ENCODE peak calls at places on chromosomes 13 and 19, in seven cellular contexts. X is cardiac fibroblast; W is MV-4-11; O is right lobe of liver; F is pancreas; N is stimulated activated CD4-positive, alpha-beta T cell treated with anti-CD3 and anti-CD28 coated beads, Interleukin-12 subunit alpha, Interleukin-12 subunit beta, amount 100 ng/mL, for 4 hours; Y is COR-L47. Q is an unnamed sample.

GRCh38 chr19:3252650-3253049 is 28.2 kb downstream of the CELF5 start:
- DNase-seq in X (no peak), W (no peak), O (no peak), F (no peak), N (no peak), Y (no peak), Q (no peak)

GRCh38 chr19:43751466-43752220 is 3.1 kb downstream of the SMG9 start:
- DNase-seq in X (peak; percentile 13), W (no peak), O (no peak), F (no peak), N (no peak), Y (no peak), Q (no peak)

GRCh38 chr13:37109080-37109678 is 3.7 kb upstream of the CSNK1A1L start:
- DNase-seq in X (peak; percentile 73), W (no peak), O (no peak), F (no peak), N (no peak), Y (peak; percentile 37), Q (peak; percentile 13)

GRCh38 chr13:26445092-26445491 is 112.4 kb upstream of the WASF3 start:
- DNase-seq in X (no peak), W (no peak), O (no peak), F (no peak), N (no peak), Y (no peak), Q (no peak)

GRCh38 chr13:59230484-59231264 is 933.1 kb downstream of the DIAPH3 start:
- DNase-seq in X (no peak), W (no peak), O (no peak), F (no peak), N (no peak), Y (peak; percentile 4), Q (no peak)

GRCh38 chr13:65595881-65596280 is 1634.3 kb downstream of the PCDH9 start:
- DNase-seq in X (peak; percentile 44), W (no peak), O (no peak), F (no peak), N (no peak), Y (no peak), Q (no peak)

GRCh38 chr13:101152184-101152583 is 264.1 kb downstream of the NALCN start:
- DNase-seq in X (no peak), W (no peak), O (no peak), F (no peak), N (no peak), Y (no peak), Q (no peak)

GRCh38 chr13:25171517-25172302 is at the start of gene AMER2:
- DNase-seq in X (peak; percentile 23), W (no peak), O (no peak), F (peak; percentile 74), N (no peak), Y (peak; percentile 81), Q (no peak)

GRCh38 chr13:27203186-27203585 is 31.6 kb upstream of the USP12 start:
- DNase-seq in X (no peak), W (no peak), O (no peak), F (no peak), N (no peak), Y (no peak), Q (no peak)

GRCh38 chr19:961866-962620 is 22.1 kb upstream of the WDR18 start:
- DNase-seq in X (no peak), W (no peak), O (no peak), F (no peak), N (no peak), Y (no peak), Q (peak; percentile 81)

GRCh38 chr13:95199896-95200295 is 101.4 kb downstream of the ABCC4 start:
- DNase-seq in X (no peak), W (no peak), O (no peak), F (no peak), N (no peak), Y (no peak), Q (no peak)

GRCh38 chr19:19372656-19373416 is 32.6 kb upstream of the GATAD2A start:
- DNase-seq in X (peak; percentile 60), W (peak; percentile 96), O (peak; percentile 75), F (no peak), N (no peak), Y (no peak), Q (peak; percentile 89)

GRCh38 chr19:51742736-51743288 is 8.9 kb downstream of the FPR1 start:
- DNase-seq in X (peak; percentile 51), W (peak; percentile 79), O (no peak), F (no peak), N (no peak), Y (no peak), Q (no peak)

GRCh38 chr19:6416658-6417405 is 7.8 kb downstream of the KHSRP start:
- DNase-seq in X (no peak), W (no peak), O (no peak), F (no peak), N (no peak), Y (no peak), Q (no peak)

GRCh38 chr19:4891066-4891465 is 11.6 kb downstream of the ARRDC5 start:
- DNase-seq in X (no peak), W (no peak), O (no peak), F (no peak), N (no peak), Y (no peak), Q (no peak)

GRCh38 chr19:10036601-10037071 is 23.4 kb downstream of the RDH8 start:
- DNase-seq in X (peak; percentile 10), W (no peak), O (peak; percentile 91), F (no peak), N (no peak), Y (no peak), Q (no peak)

GRCh38 chr13:42151781-42152180 is 103.3 kb downstream of the DGKH start:
- DNase-seq in X (no peak), W (no peak), O (no peak), F (no peak), N (no peak), Y (no peak), Q (no peak)

GRCh38 chr13:100913143-100913542 is 238.5 kb upstream of the TMTC4 start:
- DNase-seq in X (no peak), W (no peak), O (no peak), F (no peak), N (no peak), Y (no peak), Q (no peak)

GRCh38 chr13:113047587-113047986 is 58.0 kb upstream of the F7 start:
- DNase-seq in X (no peak), W (no peak), O (peak; percentile 21), F (peak; percentile 44), N (no peak), Y (no peak), Q (peak; percentile 38)

GRCh38 chr19:29665826-29666633 is 769 bp downstream of the PLEKHF1 start:
- DNase-seq in X (peak; percentile 88), W (no peak), O (peak; percentile 77), F (no peak), N (no peak), Y (no peak), Q (no peak)

GRCh38 chr19:13557756-13558398 is 51.6 kb upstream of the CACNA1A start:
- DNase-seq in X (no peak), W (no peak), O (no peak), F (no peak), N (no peak), Y (no peak), Q (no peak)

GRCh38 chr19:57008432-57008831 is 111.4 kb upstream of the USP29 start:
- DNase-seq in X (no peak), W (no peak), O (no peak), F (no peak), N (no peak), Y (no peak), Q (no peak)

GRCh38 chr13:80338781-80339577 is 1.9 kb downstream of the SPRY2 start:
- DNase-seq in X (peak; percentile 88), W (peak; percentile 47), O (peak; percentile 85), F (peak; percentile 81), N (no peak), Y (peak; percentile 45), Q (peak; percentile 68)

GRCh38 chr13:30742896-30743295 is 7.6 kb downstream of the ALOX5AP start:
- DNase-seq in X (no peak), W (no peak), O (no peak), F (no peak), N (no peak), Y (no peak), Q (no peak)

GRCh38 chr13:30735025-30735967 is at the start of gene ALOX5AP:
- DNase-seq in X (no peak), W (peak; percentile 95), O (no peak), F (no peak), N (no peak), Y (no peak), Q (peak; percentile 29)

GRCh38 chr19:32570081-32570785 is 10.8 kb upstream of the PDCD5 start:
- DNase-seq in X (peak; percentile 71), W (peak; percentile 67), O (no peak), F (no peak), N (no peak), Y (peak; percentile 46), Q (peak; percentile 14)

GRCh38 chr19:38049105-38049649 is 142.2 kb downstream of the SIPA1L3 start:
- DNase-seq in X (no peak), W (peak; percentile 99), O (no peak), F (no peak), N (peak; percentile 47), Y (no peak), Q (no peak)

GRCh38 chr13:113118328-113119021 is 4.1 kb upstream of the F10 start:
- DNase-seq in X (no peak), W (no peak), O (peak; percentile 54), F (peak; percentile 48), N (no peak), Y (no peak), Q (no peak)

Q was measured in mucosa of descending colon.